ENCODE peak calls at places on chromosomes 7 and 10, in five cellular contexts. E, Z, P, D and Y are unnamed samples.

GRCh38 chr7:73504017-73504416 is 18.1 kb downstream of the BAZ1B start:
- DNase-seq in E (no peak), Z (no peak), P (no peak), D (no peak), Y (no peak)

GRCh38 chr7:28020302-28020940 is 160.2 kb downstream of the JAZF1 start:
- DNase-seq in E (peak; percentile 87), Z (peak; percentile 65), P (peak; percentile 71), D (peak; percentile 78), Y (peak; percentile 78)

GRCh38 chr10:108204528-108205313 is 1040.2 kb upstream of the SORCS1 start:
- DNase-seq in E (peak; percentile 30), Z (no peak), P (no peak), D (peak; percentile 3), Y (peak; percentile 30)

GRCh38 chr7:24756989-24757798 is at the start of gene GSDME:
- DNase-seq in E (peak; percentile 76), Z (peak; percentile 81), P (peak; percentile 73), D (peak; percentile 24), Y (peak; percentile 75)

GRCh38 chr10:3955493-3955892 is 170.5 kb upstream of the KLF6 start:
- DNase-seq in E (no peak), Z (no peak), P (no peak), D (peak; percentile 32), Y (peak; percentile 24)

GRCh38 chr7:111164442-111164841 is 73.5 kb downstream of the LRRN3 start:
- DNase-seq in E (no peak), Z (no peak), P (no peak), D (no peak), Y (no peak)

GRCh38 chr10:133292919-133293809 is 15.5 kb downstream of the TUBGCP2 start:
- DNase-seq in E (peak; percentile 95), Z (peak; percentile 64), P (no peak), D (no peak), Y (peak; percentile 48)

GRCh38 chr10:48449501-48450232 is 143.2 kb downstream of the MAPK8 start:
- DNase-seq in E (no peak), Z (peak; percentile 53), P (peak; percentile 31), D (no peak), Y (no peak)

GRCh38 chr7:35799846-35800717 is 775 bp upstream of the SEPTIN7 start:
- DNase-seq in E (peak; percentile 73), Z (peak; percentile 94), P (peak; percentile 91), D (peak; percentile 94), Y (peak; percentile 92)

GRCh38 chr7:35802649-35803048 is 1.8 kb downstream of the SEPTIN7 start:
- DNase-seq in E (no peak), Z (no peak), P (no peak), D (peak; percentile 40), Y (no peak)

GRCh38 chr7:35800718-35801391 is at the start of gene SEPTIN7:
- DNase-seq in E (peak; percentile 97), Z (peak; percentile 100), P (peak; percentile 99), D (peak; percentile 98), Y (peak; percentile 99)

GRCh38 chr7:35801392-35802101 is 690 bp downstream of the SEPTIN7 start:
- DNase-seq in E (peak; percentile 58), Z (peak; percentile 90), P (peak; percentile 83), D (peak; percentile 68), Y (peak; percentile 79)

GRCh38 chr7:35802102-35802466 is 1.2 kb downstream of the SEPTIN7 start:
- DNase-seq in E (no peak), Z (no peak), P (no peak), D (no peak), Y (no peak)
- TF ChIP-seq CTCF in E (peak; percentile 45), Z (no peak), P (no peak), D (peak; percentile 0), Y (no peak)

DNA sequence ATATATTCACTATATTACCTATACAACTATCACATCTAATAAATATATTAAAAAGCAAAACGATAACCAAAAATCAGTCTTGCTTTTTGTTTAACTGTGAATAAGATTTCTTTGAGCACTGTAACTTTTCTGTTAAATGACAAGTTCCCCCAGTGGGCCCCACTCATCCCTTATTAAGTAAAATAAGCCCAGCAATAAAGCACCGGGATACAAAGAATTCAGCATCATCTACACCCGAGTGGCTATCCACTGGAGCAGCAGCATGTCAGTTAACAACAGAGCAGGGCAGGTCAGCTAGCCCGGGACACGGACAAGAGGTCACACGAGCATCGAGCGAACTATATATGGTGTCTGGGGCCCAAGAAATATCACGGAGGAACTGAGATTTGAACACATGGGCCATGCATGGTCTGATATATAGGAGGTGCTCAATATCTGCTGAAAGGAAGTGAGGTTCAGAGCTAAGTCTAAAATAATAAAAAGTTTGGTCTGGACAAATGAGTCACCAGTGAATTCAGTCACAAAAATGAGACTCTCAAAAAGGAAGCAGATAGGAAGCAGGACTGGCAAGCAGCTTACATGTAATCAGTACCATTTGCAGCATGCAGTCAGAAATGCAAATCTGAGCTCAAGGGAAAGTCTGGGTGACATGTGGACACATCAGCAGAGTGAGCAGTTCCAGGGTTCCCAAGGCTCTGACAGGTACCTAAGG is 4.1 kb downstream of the ERCC6 start:
- DNase-seq in E (no peak), Z (no peak), P (no peak), D (no peak), Y (no peak)
- H3K27ac ChIP-seq in E (peak overlapping the region; percentile 60), Z (no peak overlapping the region), P (peak overlapping the region; percentile 36), D (no peak overlapping the region), Y (no peak overlapping the region)

GRCh38 chr7:149281508-149282330 is 19.7 kb downstream of the ZNF783 start:
- DNase-seq in E (no peak), Z (no peak), P (no peak), D (no peak), Y (no peak)

GRCh38 chr7:149280661-149281507 is 18.9 kb downstream of the ZNF783 start:
- DNase-seq in E (no peak), Z (no peak), P (no peak), D (no peak), Y (no peak)

GRCh38 chr7:149278396-149278795 is 16.4 kb downstream of the ZNF783 start:
- DNase-seq in E (no peak), Z (no peak), P (no peak), D (no peak), Y (no peak)

GRCh38 chr7:149279111-149279743 is 17.2 kb downstream of the ZNF783 start:
- DNase-seq in E (no peak), Z (no peak), P (no peak), D (no peak), Y (no peak)

DNA sequence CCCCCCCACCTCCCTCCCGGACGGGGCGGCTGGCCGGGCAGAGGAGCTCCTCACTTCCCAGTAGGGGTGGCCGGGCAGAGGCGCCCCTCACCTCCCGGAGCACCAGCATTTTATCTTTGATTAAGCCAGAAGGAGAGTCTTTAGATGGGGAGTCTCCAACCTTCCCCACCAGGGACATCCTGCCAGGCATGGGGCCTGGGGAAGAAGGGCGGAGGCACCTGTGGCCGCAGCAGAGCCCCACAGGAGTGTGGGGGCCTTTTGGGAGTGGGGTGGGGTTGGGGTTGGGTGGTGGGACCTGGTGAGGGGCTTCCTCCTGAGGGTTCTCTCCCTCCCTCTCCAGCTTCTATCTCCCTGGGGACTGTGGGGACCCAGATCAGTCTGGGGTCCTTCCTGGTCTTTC is 18.2 kb downstream of the ZNF783 start:
- DNase-seq in E (no peak), Z (no peak), P (no peak), D (no peak), Y (no peak)
- TF ChIP-seq CTCF in E (no peak), Z (no peak), P (no peak), D (no peak), Y (no peak)

DNA sequence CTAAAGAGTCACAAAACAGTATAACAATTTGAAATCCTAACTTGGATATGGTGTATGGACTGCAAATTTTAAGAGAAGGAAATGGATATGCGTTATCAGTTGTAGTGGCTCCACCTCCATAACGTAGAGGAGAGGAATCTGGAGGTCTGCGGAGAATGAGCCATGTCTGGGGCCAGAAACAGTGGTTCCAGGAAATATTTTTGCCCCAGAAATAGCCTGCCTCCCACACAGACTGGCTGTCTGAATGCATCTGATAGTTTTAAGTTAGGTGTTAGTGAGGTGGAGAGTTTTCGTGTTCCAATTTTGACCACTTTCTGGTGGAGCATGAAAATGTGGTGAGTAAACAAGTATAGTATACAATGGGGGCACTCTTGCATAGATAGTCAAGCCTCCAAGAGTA is 1.6 kb downstream of the PHTF2 start:
- DNase-seq in E (no peak), Z (no peak), P (no peak), D (peak; percentile 90), Y (peak; percentile 68)
- H3K27ac ChIP-seq in E (no peak overlapping the region), Z (no peak overlapping the region), P (peak overlapping the region; percentile 88), D (peak overlapping the region; percentile 86), Y (peak overlapping the region; percentile 85)

DNA sequence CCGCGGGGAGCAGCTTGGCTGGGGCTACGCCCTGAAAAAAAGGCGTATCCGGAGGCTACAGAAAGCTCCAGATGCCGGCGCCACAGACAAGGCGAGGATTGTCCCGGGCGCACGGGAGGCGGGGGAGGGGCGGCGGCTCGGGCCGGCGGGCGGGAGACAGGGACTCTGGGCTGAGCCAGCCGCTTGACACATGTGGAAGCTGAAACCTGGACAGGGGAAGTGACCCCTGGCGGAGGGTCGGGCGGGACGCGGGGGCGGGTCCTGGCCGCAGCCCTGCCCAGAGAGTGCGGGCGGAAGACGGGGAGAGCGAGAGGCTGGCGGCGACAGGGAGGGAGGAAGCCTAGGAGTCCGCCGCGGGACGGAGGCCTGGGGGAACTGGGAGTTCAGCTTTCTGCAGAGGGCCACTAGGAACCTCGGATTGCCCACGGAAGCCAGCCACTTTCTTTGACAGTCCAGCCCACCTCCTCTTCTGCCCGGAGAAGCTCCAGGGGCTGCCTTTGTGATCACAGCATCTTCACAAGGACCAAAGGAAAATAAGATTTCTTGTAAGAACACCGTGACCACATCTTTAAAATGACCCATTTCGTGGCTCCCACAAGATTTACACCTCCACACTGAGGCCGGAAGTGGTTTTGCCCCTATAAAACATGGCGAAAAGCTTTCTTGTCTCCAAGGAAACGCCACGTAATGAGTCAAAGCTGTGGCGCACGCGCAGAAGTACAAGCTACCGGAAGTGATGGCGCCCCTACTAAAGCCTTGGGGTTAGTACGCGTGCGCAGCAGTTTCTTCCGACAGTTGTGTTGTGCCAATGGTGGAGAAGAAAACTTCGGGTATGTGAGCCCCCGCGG is at the start of the genes PLOD3 and ZNHIT1:
- DNase-seq in E (peak; percentile 98), Z (peak; percentile 96), P (peak; percentile 99), D (peak; percentile 100), Y (peak; percentile 98)
- TF ChIP-seq CTCF in E (no peak), Z (peak; percentile 16), P (no peak), D (peak; percentile 36), Y (no peak)

GRCh38 chr10:97851341-97852001 is 1.8 kb downstream of the GOLGA7B start:
- DNase-seq in E (no peak), Z (peak; percentile 77), P (no peak), D (no peak), Y (no peak)
- H3K27ac ChIP-seq in E (no peak overlapping the region), Z (no peak overlapping the region), P (no peak overlapping the region), D (no peak overlapping the region), Y (no peak overlapping the region)

DNA sequence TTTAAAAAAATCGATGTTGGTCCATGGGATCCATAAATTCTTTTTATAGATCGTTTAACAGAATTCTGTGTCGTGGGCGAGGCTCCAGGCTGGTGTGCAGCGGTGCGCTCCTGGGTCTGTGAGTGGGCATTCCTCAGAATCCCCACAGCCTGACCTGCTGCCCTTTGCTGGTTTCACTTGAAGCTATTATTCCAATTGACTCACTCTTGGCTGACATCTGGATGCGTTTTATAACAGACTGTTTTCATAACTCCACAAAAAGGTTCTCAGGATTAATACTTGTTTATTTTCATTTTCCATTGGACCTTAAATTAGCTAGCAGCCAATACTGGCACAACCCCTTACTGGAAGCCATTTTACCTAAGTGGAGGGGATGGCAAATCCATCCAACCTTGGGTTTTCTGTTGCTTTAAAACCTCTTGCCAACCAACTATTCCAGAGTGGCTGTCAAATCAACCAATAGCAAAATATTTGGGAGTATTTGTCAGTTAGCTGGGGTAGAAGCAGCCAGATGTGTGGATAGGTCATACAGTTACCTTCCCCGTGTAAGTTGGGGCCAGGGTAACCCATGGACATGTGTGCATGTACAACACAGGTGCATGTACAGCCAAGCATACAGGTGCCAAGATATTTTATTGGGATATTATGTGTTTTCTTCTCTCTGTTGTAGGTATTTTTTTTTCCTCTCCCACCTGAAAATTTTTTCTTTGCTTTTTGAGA is 160.7 kb upstream of the ZNF32 start:
- DNase-seq in E (no peak), Z (no peak), P (no peak), D (no peak), Y (peak; percentile 62)
- TF ChIP-seq CTCF in E (no peak), Z (no peak), P (no peak), D (no peak), Y (no peak)